ENCODE peak calls at places on chromosomes 3 and 15, in seven cellular contexts. One of them, this sample, is unnamed.

GRCh38 chr3:105513042-105513441 is 146.3 kb downstream of the ALCAM start:
- DNase-seq in GM23248: peak; percentile 74
- DNase-seq in Karpas-422: no peak
- DNase-seq in colonic mucosa: no peak
- DNase-seq in IMR-90: peak; percentile 78
- DNase-seq in neural progenitor cell: no peak
- DNase-seq in HCT116: no peak
- DNase-seq in this sample: peak; percentile 68

GRCh38 chr3:62574499-62574898 is 201.1 kb upstream of the FEZF2 start:
- DNase-seq in GM23248: no peak
- DNase-seq in Karpas-422: no peak
- DNase-seq in colonic mucosa: no peak
- DNase-seq in IMR-90: no peak
- DNase-seq in neural progenitor cell: no peak
- DNase-seq in HCT116: no peak
- DNase-seq in this sample: no peak

GRCh38 chr3:40054568-40055222 is 245.3 kb downstream of the MYRIP start:
- DNase-seq in GM23248: peak; percentile 75
- DNase-seq in Karpas-422: no peak
- DNase-seq in colonic mucosa: no peak
- DNase-seq in IMR-90: no peak
- DNase-seq in neural progenitor cell: no peak
- DNase-seq in HCT116: no peak
- DNase-seq in this sample: peak; percentile 64

GRCh38 chr3:124770341-124771082 is 40.3 kb downstream of the UMPS start:
- DNase-seq in GM23248: no peak
- DNase-seq in Karpas-422: no peak
- DNase-seq in colonic mucosa: no peak
- DNase-seq in IMR-90: no peak
- DNase-seq in neural progenitor cell: peak; percentile 45
- DNase-seq in HCT116: no peak
- DNase-seq in this sample: peak; percentile 18

GRCh38 chr15:70100495-70101331 is 3.0 kb upstream of the TLE3 start:
- DNase-seq in GM23248: peak; percentile 67
- DNase-seq in Karpas-422: peak; percentile 78
- DNase-seq in colonic mucosa: peak; percentile 66
- DNase-seq in IMR-90: peak; percentile 39
- DNase-seq in neural progenitor cell: peak; percentile 80
- DNase-seq in HCT116: peak; percentile 27
- DNase-seq in this sample: peak; percentile 56

GRCh38 chr3:48402281-48402732 is 27.6 kb downstream of the PLXNB1 start:
- DNase-seq in GM23248: peak; percentile 97
- DNase-seq in Karpas-422: no peak
- DNase-seq in colonic mucosa: peak; percentile 50
- DNase-seq in IMR-90: peak; percentile 92
- DNase-seq in neural progenitor cell: no peak
- DNase-seq in HCT116: peak; percentile 46
- DNase-seq in this sample: peak; percentile 89

GRCh38 chr15:38886315-38887163 is 321.9 kb upstream of the RASGRP1 start:
- DNase-seq in GM23248: peak; percentile 88
- DNase-seq in Karpas-422: no peak
- DNase-seq in colonic mucosa: no peak
- DNase-seq in IMR-90: peak; percentile 93
- DNase-seq in neural progenitor cell: no peak
- DNase-seq in HCT116: no peak
- DNase-seq in this sample: peak; percentile 89

GRCh38 chr3:43764012-43764411 is 73.3 kb downstream of the ABHD5 start:
- DNase-seq in GM23248: no peak
- DNase-seq in Karpas-422: no peak
- DNase-seq in colonic mucosa: no peak
- DNase-seq in IMR-90: no peak
- DNase-seq in neural progenitor cell: no peak
- DNase-seq in HCT116: no peak
- DNase-seq in this sample: no peak

GRCh38 chr3:54326951-54327350 is 204.6 kb downstream of the CACNA2D3 start:
- DNase-seq in GM23248: no peak
- DNase-seq in Karpas-422: no peak
- DNase-seq in colonic mucosa: no peak
- DNase-seq in IMR-90: no peak
- DNase-seq in neural progenitor cell: no peak
- DNase-seq in HCT116: no peak
- DNase-seq in this sample: no peak

GRCh38 chr3:142366434-142366833 is 81.4 kb downstream of the XRN1 start:
- DNase-seq in GM23248: no peak
- DNase-seq in Karpas-422: peak; percentile 70
- DNase-seq in colonic mucosa: no peak
- DNase-seq in IMR-90: no peak
- DNase-seq in neural progenitor cell: no peak
- DNase-seq in HCT116: peak; percentile 6
- DNase-seq in this sample: no peak

GRCh38 chr3:30702521-30703404 is 96.4 kb downstream of the TGFBR2 start:
- DNase-seq in GM23248: no peak
- DNase-seq in Karpas-422: no peak
- DNase-seq in colonic mucosa: no peak
- DNase-seq in IMR-90: no peak
- DNase-seq in neural progenitor cell: no peak
- DNase-seq in HCT116: no peak
- DNase-seq in this sample: no peak

GRCh38 chr3:48369685-48370329 is 2.2 kb upstream of the FBXW12 start:
- DNase-seq in GM23248: no peak
- DNase-seq in Karpas-422: no peak
- DNase-seq in colonic mucosa: peak; percentile 33
- DNase-seq in IMR-90: no peak
- DNase-seq in neural progenitor cell: peak; percentile 33
- DNase-seq in HCT116: no peak
- DNase-seq in this sample: no peak

GRCh38 chr3:33372218-33373081 is 67.8 kb downstream of the UBP1 start:
- DNase-seq in GM23248: peak; percentile 74
- DNase-seq in Karpas-422: peak; percentile 84
- DNase-seq in colonic mucosa: peak; percentile 45
- DNase-seq in IMR-90: peak; percentile 73
- DNase-seq in neural progenitor cell: peak; percentile 72
- DNase-seq in HCT116: peak; percentile 70
- DNase-seq in this sample: peak; percentile 82

GRCh38 chr15:60476713-60477112 is 2.2 kb downstream of the ICE2 start:
- DNase-seq in GM23248: peak; percentile 47
- DNase-seq in Karpas-422: no peak
- DNase-seq in colonic mucosa: no peak
- DNase-seq in IMR-90: peak; percentile 16
- DNase-seq in neural progenitor cell: peak; percentile 8
- DNase-seq in HCT116: no peak
- DNase-seq in this sample: peak; percentile 59

DNA sequence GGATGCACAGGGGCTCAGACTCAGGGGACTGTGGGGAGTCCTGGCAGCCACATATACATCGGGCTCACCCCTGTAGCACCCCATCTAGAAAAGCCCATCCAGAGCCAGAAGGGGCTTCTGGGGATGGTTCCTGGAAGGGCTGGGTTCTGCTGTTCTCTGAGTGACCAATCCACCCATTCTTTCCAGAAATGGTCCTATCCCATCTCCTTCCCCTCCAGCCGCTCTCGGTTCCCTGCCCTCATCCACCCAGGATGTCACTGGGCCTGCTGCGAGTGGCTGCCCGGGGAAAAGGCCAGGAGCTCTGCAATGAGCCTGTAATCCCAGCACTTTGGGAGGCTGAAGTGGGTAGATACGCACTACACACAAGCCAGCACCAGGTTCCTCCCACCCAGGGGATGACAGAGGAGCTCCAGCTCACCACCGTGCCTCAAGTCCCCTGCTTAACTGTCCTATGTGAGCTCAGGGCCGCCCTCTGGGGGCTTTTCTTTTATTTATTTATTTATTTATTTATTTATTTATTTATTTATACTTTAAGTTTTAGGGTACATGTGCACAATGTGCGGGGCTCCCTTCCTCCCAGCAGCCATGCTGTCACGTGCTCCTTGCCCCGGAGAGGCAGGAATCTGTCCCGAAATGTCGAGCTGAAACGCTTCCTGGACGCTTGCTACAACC is 13.6 kb upstream of the CSK start:
- DNase-seq in GM23248: no peak
- DNase-seq in Karpas-422: no peak
- DNase-seq in colonic mucosa: no peak
- DNase-seq in IMR-90: no peak
- DNase-seq in neural progenitor cell: peak; percentile 53
- DNase-seq in HCT116: no peak
- DNase-seq in this sample: no peak
- H3K4me3 ChIP-seq in GM23248: peak overlapping the region; percentile 38
- H3K4me3 ChIP-seq in Karpas-422: no peak overlapping the region
- H3K4me3 ChIP-seq in colonic mucosa: no peak overlapping the region
- H3K4me3 ChIP-seq in IMR-90: no peak overlapping the region
- H3K4me3 ChIP-seq in neural progenitor cell: no peak overlapping the region
- H3K4me3 ChIP-seq in HCT116: peak overlapping the region; percentile 36
- H3K4me3 ChIP-seq in this sample: no peak overlapping the region

DNA sequence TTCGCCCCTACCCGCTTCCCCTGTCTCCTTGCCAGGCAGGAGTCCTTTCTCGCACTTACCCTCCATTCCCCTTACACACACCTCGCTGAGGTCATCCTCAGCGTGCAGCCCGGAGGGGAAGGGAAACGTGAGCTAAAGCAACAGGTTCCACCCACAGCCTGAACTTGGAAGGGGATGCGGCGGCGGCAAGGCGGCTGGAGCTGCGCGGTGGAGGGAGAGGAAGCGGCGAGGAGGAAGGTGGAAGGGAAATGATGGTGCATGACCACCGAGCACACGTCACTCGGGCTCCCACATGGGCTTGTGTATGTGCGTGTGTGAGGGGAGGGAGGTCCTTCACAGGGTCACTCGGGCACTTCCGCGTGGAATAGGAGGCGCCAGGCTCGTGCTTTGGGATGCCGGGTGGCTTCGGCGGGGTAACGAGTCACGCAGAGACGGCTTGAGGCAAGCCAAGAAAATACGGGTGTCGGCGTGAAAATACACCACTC is 225.6 kb upstream of the IL12A start:
- DNase-seq in GM23248: peak; percentile 95
- DNase-seq in Karpas-422: no peak
- DNase-seq in colonic mucosa: no peak
- DNase-seq in IMR-90: peak; percentile 94
- DNase-seq in neural progenitor cell: peak; percentile 34
- DNase-seq in HCT116: no peak
- DNase-seq in this sample: peak; percentile 85
- H3K9ac ChIP-seq in GM23248: peak overlapping the region; percentile 92
- H3K9ac ChIP-seq in Karpas-422: peak overlapping the region; percentile 44
- H3K9ac ChIP-seq in colonic mucosa: peak overlapping the region; percentile 82
- H3K9ac ChIP-seq in IMR-90: peak overlapping the region; percentile 91
- H3K9ac ChIP-seq in neural progenitor cell: no peak overlapping the region
- H3K9ac ChIP-seq in HCT116: peak overlapping the region; percentile 78
- H3K9ac ChIP-seq in this sample: peak overlapping the region; percentile 86

DNA sequence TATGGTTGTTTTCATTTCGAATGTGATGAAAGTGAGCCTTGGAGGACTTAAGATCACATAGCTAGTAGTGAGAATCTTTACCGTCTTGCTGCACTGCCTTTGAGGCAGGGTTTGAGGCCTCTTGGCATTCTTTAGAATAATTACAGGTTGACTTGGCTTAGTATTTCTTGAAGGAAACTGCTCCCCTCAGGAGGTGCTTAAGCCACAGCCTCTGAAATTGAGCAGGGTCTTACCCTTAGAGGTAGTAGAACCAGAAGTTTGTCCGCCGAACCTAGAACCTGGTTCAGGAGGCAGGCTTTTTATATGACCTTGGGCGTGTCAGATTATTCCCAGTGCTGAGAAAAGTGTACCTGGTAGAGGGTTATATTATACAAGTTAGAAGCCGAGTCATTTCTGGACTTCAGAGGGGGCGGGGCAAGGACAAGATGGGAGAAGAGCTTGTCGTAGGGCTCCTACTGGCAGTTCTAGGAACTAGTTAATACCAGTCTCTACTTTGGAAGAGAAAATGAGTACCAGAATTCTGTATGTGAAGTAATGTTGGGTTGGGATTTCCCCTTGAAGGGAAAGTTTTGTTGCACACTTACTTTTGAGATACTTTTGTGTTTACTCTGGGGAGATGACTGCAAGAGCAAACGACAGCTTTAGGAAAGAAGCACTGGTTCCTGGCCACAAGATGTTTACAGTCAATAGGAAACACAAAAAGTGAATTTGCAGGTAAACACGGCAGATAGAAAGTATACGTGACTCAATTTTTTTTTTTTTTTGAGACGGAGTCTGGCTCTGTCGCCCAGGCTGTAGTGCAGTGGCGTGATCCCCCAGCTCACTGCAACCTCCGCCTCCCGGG is 1.3 kb downstream of the TFG start:
- DNase-seq in GM23248: peak; percentile 95
- DNase-seq in Karpas-422: peak; percentile 72
- DNase-seq in colonic mucosa: peak; percentile 82
- DNase-seq in IMR-90: peak; percentile 77
- DNase-seq in neural progenitor cell: peak; percentile 47
- DNase-seq in HCT116: peak; percentile 31
- DNase-seq in this sample: peak; percentile 86
- H3K36me3 ChIP-seq in GM23248: peaks cover 29% of the 10 kb centered on the region
- H3K36me3 ChIP-seq in Karpas-422: peaks cover 37% of the 10 kb centered on the region
- H3K36me3 ChIP-seq in colonic mucosa: no peaks in the 10 kb centered on the region
- H3K36me3 ChIP-seq in IMR-90: peaks cover 14% of the 10 kb centered on the region
- H3K36me3 ChIP-seq in neural progenitor cell: no peaks in the 10 kb centered on the region
- H3K36me3 ChIP-seq in HCT116: peaks cover 22% of the 10 kb centered on the region
- H3K36me3 ChIP-seq in this sample: peaks cover 27% of the 10 kb centered on the region

GRCh38 chr3:158104346-158105020 is 1.7 kb downstream of the SHOX2 start:
- DNase-seq in GM23248: no peak
- DNase-seq in Karpas-422: no peak
- DNase-seq in colonic mucosa: no peak
- DNase-seq in IMR-90: no peak
- DNase-seq in neural progenitor cell: no peak
- DNase-seq in HCT116: no peak
- DNase-seq in this sample: no peak

GRCh38 chr3:158103956-158104338 is 2.3 kb downstream of the SHOX2 start:
- DNase-seq in GM23248: peak; percentile 63
- DNase-seq in Karpas-422: no peak
- DNase-seq in colonic mucosa: no peak
- DNase-seq in IMR-90: no peak
- DNase-seq in neural progenitor cell: peak; percentile 28
- DNase-seq in HCT116: no peak
- DNase-seq in this sample: no peak

GRCh38 chr3:158105710-158106438 is at the start of gene SHOX2:
- DNase-seq in GM23248: peak; percentile 83
- DNase-seq in Karpas-422: peak; percentile 77
- DNase-seq in colonic mucosa: peak; percentile 54
- DNase-seq in IMR-90: peak; percentile 46
- DNase-seq in neural progenitor cell: peak; percentile 78
- DNase-seq in HCT116: no peak
- DNase-seq in this sample: peak; percentile 82

GRCh38 chr3:158106773-158107461 is 697 bp upstream of the SHOX2 start:
- DNase-seq in GM23248: peak; percentile 52
- DNase-seq in Karpas-422: peak; percentile 79
- DNase-seq in colonic mucosa: no peak
- DNase-seq in IMR-90: no peak
- DNase-seq in neural progenitor cell: peak; percentile 66
- DNase-seq in HCT116: no peak
- DNase-seq in this sample: peak; percentile 61

DNA sequence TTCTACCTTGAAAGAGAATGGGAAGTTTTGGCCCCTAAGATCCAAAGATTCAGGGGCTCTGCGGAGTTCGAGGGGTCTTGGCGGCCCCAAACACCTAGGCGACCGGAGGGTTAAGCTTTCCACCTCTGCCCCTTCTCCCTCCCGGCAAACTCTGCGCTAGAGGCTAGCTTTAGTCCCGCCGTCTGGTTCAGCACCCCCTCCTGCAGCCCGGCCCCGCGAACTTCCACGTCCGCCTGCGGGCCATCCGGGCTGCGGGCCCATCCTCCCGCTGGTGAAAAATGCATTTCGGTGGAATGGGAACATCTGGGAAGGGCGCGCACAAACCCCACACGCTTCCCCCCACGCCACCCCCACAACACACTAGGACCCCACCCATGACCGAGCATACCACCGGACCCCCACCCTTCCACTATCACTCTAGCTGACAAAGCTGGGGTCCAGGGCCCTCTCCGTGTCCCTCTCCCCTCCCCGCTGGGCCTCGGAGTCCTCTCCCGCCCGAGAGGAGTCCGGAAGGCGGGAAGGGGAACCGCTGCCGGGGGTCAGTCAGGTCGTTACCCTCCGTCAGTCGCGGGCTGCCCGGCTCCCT is 1.0 kb downstream of the SHOX2 start:
- DNase-seq in GM23248: peak; percentile 88
- DNase-seq in Karpas-422: peak; percentile 57
- DNase-seq in colonic mucosa: no peak
- DNase-seq in IMR-90: no peak
- DNase-seq in neural progenitor cell: peak; percentile 61
- DNase-seq in HCT116: no peak
- DNase-seq in this sample: peak; percentile 89
- H3K4me3 ChIP-seq in GM23248: peak overlapping the region; percentile 94
- H3K4me3 ChIP-seq in Karpas-422: peak overlapping the region; percentile 93
- H3K4me3 ChIP-seq in colonic mucosa: peak overlapping the region; percentile 24
- H3K4me3 ChIP-seq in IMR-90: peak overlapping the region; percentile 64
- H3K4me3 ChIP-seq in neural progenitor cell: peak overlapping the region; percentile 52
- H3K4me3 ChIP-seq in HCT116: peak overlapping the region; percentile 73
- H3K4me3 ChIP-seq in this sample: peak overlapping the region; percentile 90

This sample was measured in adipocyte.